ENCODE peak calls at places on chromosomes 16 and 17, in four cellular contexts. L is left ventricle myocardium inferior, Z is body of pancreas, X is pancreas. I is an unnamed sample.

GRCh38 chr16:47511882-47512281 is 50.8 kb downstream of the PHKB start:
- DNase-seq in L (no peak), Z (no peak), X (no peak), I (no peak)

GRCh38 chr16:6018848-6019489 is 921.4 kb upstream of the EEF2KMT start:
- DNase-seq in L (no peak), Z (no peak), X (no peak), I (no peak)

GRCh38 chr16:6884002-6884401 is 448.6 kb upstream of the RBFOX1 start:
- DNase-seq in L (no peak), Z (no peak), X (no peak), I (no peak)

GRCh38 chr17:7307686-7308624 is 527 bp downstream of the EIF5A start:
- DNase-seq in L (peak; percentile 59), Z (peak; percentile 47), X (peak; percentile 57), I (peak; percentile 69)

GRCh38 chr16:57637020-57637419 is 8.6 kb downstream of the ADGRG1 start:
- DNase-seq in L (no peak), Z (no peak), X (no peak), I (no peak)

GRCh38 chr17:81909966-81910839 is 996 bp downstream of the PCYT2 start:
- DNase-seq in L (no peak), Z (peak; percentile 47), X (no peak), I (peak; percentile 81)

GRCh38 chr17:10729334-10730193 is at the start of gene TMEM220:
- DNase-seq in L (peak; percentile 86), Z (peak; percentile 80), X (peak; percentile 74), I (peak; percentile 90)

GRCh38 chr16:57029161-57030160 is 40.1 kb downstream of the NLRC5 start:
- DNase-seq in L (no peak), Z (no peak), X (no peak), I (no peak)

GRCh38 chr17:39939588-39940419 is 12.3 kb downstream of the LRRC3C start:
- DNase-seq in L (no peak), Z (no peak), X (no peak), I (no peak)

GRCh38 chr17:68432086-68432864 is 25.0 kb downstream of the WIPI1 start:
- DNase-seq in L (no peak), Z (no peak), X (no peak), I (no peak)

GRCh38 chr16:67146523-67147357 is 4.1 kb downstream of the B3GNT9 start:
- DNase-seq in L (no peak), Z (no peak), X (no peak), I (no peak)

GRCh38 chr16:67145746-67146145 is 5.1 kb downstream of the B3GNT9 start:
- DNase-seq in L (no peak), Z (no peak), X (no peak), I (no peak)

GRCh38 chr16:67141391-67141790 is 9.4 kb downstream of the B3GNT9 start:
- DNase-seq in L (no peak), Z (no peak), X (no peak), I (no peak)

GRCh38 chr16:67144943-67145342 is 5.9 kb downstream of the B3GNT9 start:
- DNase-seq in L (no peak), Z (no peak), X (no peak), I (no peak)

DNA sequence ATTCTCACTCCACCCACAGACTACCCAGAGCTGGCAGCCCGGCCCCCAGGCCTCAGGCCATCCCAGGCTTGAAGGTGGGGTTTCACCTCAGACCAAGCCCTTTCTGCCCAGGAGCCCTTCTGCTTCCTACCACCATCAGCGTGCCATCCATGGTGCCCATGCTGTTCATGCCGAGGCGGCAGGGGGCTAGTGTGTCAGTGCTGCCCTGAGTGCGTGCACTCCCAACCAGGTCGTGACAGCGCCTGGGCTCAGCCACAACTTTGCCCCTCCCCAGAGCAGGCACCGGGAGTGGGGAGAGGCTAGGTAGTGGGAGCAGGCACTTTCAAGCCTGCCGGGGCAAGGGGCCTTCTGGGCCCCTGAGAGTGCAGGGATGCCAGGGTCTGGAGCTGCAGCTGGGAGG is 8.5 kb downstream of the B3GNT9 start:
- DNase-seq in L (no peak), Z (no peak), X (no peak), I (peak; percentile 37)
- H3K36me3 ChIP-seq in L (peaks cover 98% of the 10 kb centered on the region), Z (peaks cover 6% of the 10 kb centered on the region), X (peaks cover 2% of the 10 kb centered on the region), I (peaks cover 100% of the 10 kb centered on the region)

GRCh38 chr16:4988647-4989046 is 30.5 kb downstream of the SEC14L5 start:
- DNase-seq in L (no peak), Z (no peak), X (no peak), I (no peak)

GRCh38 chr16:4984174-4985000 is 26.3 kb downstream of the SEC14L5 start:
- DNase-seq in L (no peak), Z (no peak), X (no peak), I (no peak)

GRCh38 chr16:4989391-4990006 is 31.4 kb downstream of the SEC14L5 start:
- DNase-seq in L (no peak), Z (no peak), X (no peak), I (no peak)

GRCh38 chr16:4987580-4988374 is 29.6 kb downstream of the SEC14L5 start:
- DNase-seq in L (no peak), Z (no peak), X (no peak), I (no peak)

DNA sequence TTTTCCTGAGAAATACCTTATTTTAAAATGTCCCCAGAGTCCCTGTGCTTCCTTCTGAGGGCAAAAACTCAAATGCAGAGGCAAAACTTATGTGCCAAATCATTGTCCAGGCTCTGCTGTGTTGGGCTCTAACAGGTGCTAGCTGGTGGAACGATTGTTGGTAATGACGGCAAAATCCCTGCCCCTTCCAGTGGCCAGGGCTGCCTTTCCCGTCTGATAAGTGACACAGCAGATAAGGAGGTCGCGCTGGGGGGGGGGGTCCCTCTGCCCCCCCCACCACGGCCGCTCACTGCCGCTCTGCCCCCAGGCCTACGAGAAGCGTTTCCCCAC is 29.1 kb downstream of the SEC14L5 start:
- DNase-seq in L (no peak), Z (no peak), X (no peak), I (no peak)
- H3K4me3 ChIP-seq in L (peak overlapping the region; percentile 48), Z (no peak overlapping the region), X (peak overlapping the region; percentile 19), I (no peak overlapping the region)

GRCh38 chr17:3913531-3914318 is 2.5 kb downstream of the P2RX1 start:
- DNase-seq in L (peak; percentile 76), Z (peak; percentile 83), X (peak; percentile 61), I (peak; percentile 85)
- H3K27ac ChIP-seq in L (no peak overlapping the region), Z (no peak overlapping the region), X (no peak overlapping the region), I (peak overlapping the region; percentile 4)

GRCh38 chr16:88630941-88631340 is 7.4 kb upstream of the IL17C start:
- DNase-seq in L (no peak), Z (no peak), X (no peak), I (peak; percentile 37)

GRCh38 chr16:88631384-88631783 is 7.0 kb upstream of the IL17C start:
- DNase-seq in L (peak; percentile 43), Z (no peak), X (no peak), I (no peak)

GRCh38 chr16:88632587-88632930 is 5.8 kb upstream of the IL17C start:
- DNase-seq in L (no peak), Z (no peak), X (no peak), I (no peak)

GRCh38 chr16:88630433-88630832 is 7.9 kb upstream of the IL17C start:
- DNase-seq in L (no peak), Z (no peak), X (no peak), I (no peak)

GRCh38 chr16:88631920-88632586 is 6.3 kb upstream of the IL17C start:
- DNase-seq in L (no peak), Z (no peak), X (no peak), I (peak; percentile 40)
- H3K36me3 ChIP-seq in L (peaks cover 44% of the 10 kb centered on the region), Z (no peaks in the 10 kb centered on the region), X (peaks cover 3% of the 10 kb centered on the region), I (peaks cover 40% of the 10 kb centered on the region)

GRCh38 chr17:15457723-15458094 is 9.7 kb downstream of the CDRT4 start:
- DNase-seq in L (peak; percentile 35), Z (no peak), X (no peak), I (no peak)

GRCh38 chr17:15454328-15454727 is 13.1 kb downstream of the CDRT4 start:
- DNase-seq in L (no peak), Z (no peak), X (no peak), I (no peak)

GRCh38 chr17:15453782-15454181 is 13.6 kb downstream of the CDRT4 start:
- DNase-seq in L (no peak), Z (no peak), X (no peak), I (no peak)

GRCh38 chr17:15456972-15457722 is 10.3 kb downstream of the CDRT4 start:
- DNase-seq in L (peak; percentile 59), Z (peak; percentile 48), X (peak; percentile 34), I (no peak)

GRCh38 chr17:15456486-15456885 is 10.9 kb downstream of the CDRT4 start:
- DNase-seq in L (peak; percentile 33), Z (no peak), X (no peak), I (no peak)
- H3K4me3 ChIP-seq in L (peak overlapping the region; percentile 35), Z (no peak overlapping the region), X (no peak overlapping the region), I (no peak overlapping the region)

GRCh38 chr17:79904865-79905264 is 65.6 kb upstream of the CBX4 start:
- DNase-seq in L (no peak), Z (no peak), X (no peak), I (no peak)

GRCh38 chr17:79901131-79901530 is 61.9 kb upstream of the CBX4 start:
- DNase-seq in L (no peak), Z (no peak), X (no peak), I (no peak)

GRCh38 chr17:79899584-79899983 is 60.3 kb upstream of the CBX4 start:
- DNase-seq in L (no peak), Z (no peak), X (no peak), I (no peak)

GRCh38 chr17:79905832-79906231 is 66.6 kb upstream of the CBX4 start:
- DNase-seq in L (no peak), Z (no peak), X (no peak), I (no peak)

GRCh38 chr17:79902146-79902791 is 63.0 kb upstream of the CBX4 start:
- DNase-seq in L (no peak), Z (no peak), X (no peak), I (no peak)
- H3K27ac ChIP-seq in L (no peak overlapping the region), Z (no peak overlapping the region), X (no peak overlapping the region), I (no peak overlapping the region)

GRCh38 chr16:84773312-84773711 is 46.5 kb upstream of the CRISPLD2 start:
- DNase-seq in L (no peak), Z (no peak), X (no peak), I (no peak)
- H3K36me3 ChIP-seq in L (peaks cover 88% of the 10 kb centered on the region), Z (no peaks in the 10 kb centered on the region), X (no peaks in the 10 kb centered on the region), I (peaks cover 52% of the 10 kb centered on the region)

DNA sequence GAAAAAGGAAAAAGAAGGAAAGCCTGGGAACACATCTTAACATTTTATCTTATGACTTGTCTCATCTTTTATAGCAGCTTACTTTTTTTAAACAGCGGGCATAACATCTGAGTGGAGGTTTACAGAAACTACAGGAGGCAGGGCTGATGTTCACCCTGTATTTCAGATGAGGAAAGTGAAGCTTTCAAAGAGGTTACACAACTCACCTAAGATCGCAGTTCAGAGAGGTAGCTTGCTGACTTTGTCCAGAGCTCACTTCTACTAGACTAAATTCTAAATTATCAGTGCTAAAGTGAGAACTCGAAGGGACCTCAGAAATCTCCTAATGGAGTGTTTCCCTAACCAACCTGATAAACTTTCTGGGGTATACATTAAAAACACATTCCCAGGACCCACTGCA is 3.7 kb downstream of the MBTD1 start:
- DNase-seq in L (no peak), Z (no peak), X (no peak), I (no peak)
- H3K4me3 ChIP-seq in L (no peak overlapping the region), Z (no peak overlapping the region), X (no peak overlapping the region), I (peak overlapping the region; percentile 15)

GRCh38 chr16:70571623-70572022 is 48.0 kb downstream of the SF3B3 start:
- DNase-seq in L (no peak), Z (no peak), X (no peak), I (no peak)
- H3K27ac ChIP-seq in L (peak overlapping the region; percentile 84), Z (no peak overlapping the region), X (no peak overlapping the region), I (no peak overlapping the region)

I was measured in right lobe of liver.